ENCODE peak calls at places on chromosomes 7 and 10, in ten cellular contexts. W, Y, X, B, M, V, U, O, A and E are unnamed samples. For H3K27me3 and H3K4me1, the result is how much of the 10 kb centered on the place peaks cover.

GRCh38 chr7:123148813-123149212 is 51.0 kb downstream of the SLC13A1 start:
- DNase-seq in W (no peak), U (no peak), M (no peak), A (no peak), B (no peak), O (no peak), Y (no peak), V (no peak), X (no peak), E (no peak)

GRCh38 chr7:144454256-144455039 is 51.0 kb upstream of the NOBOX start:
- DNase-seq in O (no peak), U (no peak), M (no peak), B (no peak), X (no peak), V (no peak), Y (no peak), W (no peak), A (no peak), E (no peak)

GRCh38 chr7:102472126-102473041 is 6.3 kb downstream of the POLR2J start:
- DNase-seq in V (no peak), Y (no peak), A (no peak), X (peak), W (no peak), M (no peak), O (peak), B (no peak), U (no peak), E (no peak)

GRCh38 chr10:15140640-15141039 is 27.9 kb downstream of the NMT2 start:
- DNase-seq in M (no peak), A (no peak), V (no peak), W (no peak), O (no peak), X (no peak), B (no peak), Y (no peak), U (no peak), E (no peak)

GRCh38 chr10:42940487-42941157 is 136.2 kb upstream of the RET start:
- DNase-seq in Y (no peak), V (no peak), W (no peak), M (no peak), U (no peak), A (no peak), B (no peak), X (no peak), O (no peak), E (no peak)

GRCh38 chr7:27842094-27842493 is 102.1 kb downstream of the TAX1BP1 start:
- DNase-seq in B (no peak), O (no peak), V (no peak), A (no peak), Y (no peak), M (no peak), X (no peak), U (no peak), W (no peak), E (no peak)

GRCh38 chr7:25521236-25521635 is 292.9 kb upstream of the NPVF start:
- DNase-seq in B (no peak), A (no peak), M (no peak), O (no peak), U (no peak), V (no peak), Y (no peak), W (no peak), X (no peak), E (no peak)

GRCh38 chr10:124629410-124629809 is 114.8 kb downstream of the FAM53B start:
- DNase-seq in B (no peak), M (no peak), O (no peak), Y (no peak), W (no peak), A (no peak), V (no peak), U (no peak), X (no peak), E (no peak)

GRCh38 chr10:104330168-104331117 is 7.8 kb downstream of the ITPRIP start:
- DNase-seq in B (peak), V (no peak), Y (peak), X (no peak), A (peak), U (peak), W (no peak), M (no peak), O (peak), E (no peak)

GRCh38 chr7:130941322-130942210 is 207.6 kb upstream of the KLF14 start:
- DNase-seq in X (peak), O (peak), Y (peak), W (peak), V (peak), M (peak), A (peak), B (peak), U (peak), E (peak)

DNA sequence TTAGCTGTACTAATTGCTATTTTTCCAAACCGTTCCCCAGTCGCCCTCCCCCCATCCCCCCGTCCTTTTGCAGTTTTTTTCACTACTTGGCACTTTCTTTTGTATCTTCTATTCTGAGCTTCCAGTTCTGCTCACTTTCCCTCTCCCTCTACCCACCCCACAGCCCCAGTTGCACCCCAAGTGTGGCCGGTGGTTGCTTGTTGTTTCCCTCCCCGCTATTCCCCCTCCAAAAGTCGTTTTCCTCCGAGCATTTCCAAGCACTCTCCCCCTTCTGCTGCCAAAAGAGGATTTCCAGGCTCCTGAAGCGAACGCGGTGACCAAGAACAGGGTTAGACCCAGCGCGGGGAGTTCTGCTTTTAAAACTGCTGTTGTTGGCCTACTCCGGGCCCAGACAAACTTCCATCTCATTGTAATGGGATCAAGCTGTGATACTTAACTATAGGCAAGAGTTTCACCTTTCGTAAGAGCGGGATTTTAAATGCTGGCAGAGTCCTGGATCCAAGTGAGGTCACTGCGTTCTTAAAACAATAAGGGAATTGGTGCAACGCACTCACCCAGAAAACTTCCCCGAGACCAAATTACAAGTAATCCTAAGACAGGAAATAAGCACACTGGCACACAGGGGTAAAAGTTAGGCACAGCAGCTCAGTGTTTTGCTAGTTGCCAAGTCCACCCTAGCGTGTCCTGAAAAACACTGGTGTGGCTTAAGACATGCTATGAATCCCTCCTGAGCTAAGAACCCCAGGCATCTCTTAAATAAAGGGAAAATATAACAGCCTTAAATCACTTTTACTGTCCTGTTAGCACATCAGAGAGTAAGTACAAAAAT is 1.5 kb upstream of the RGS10 start:
- DNase-seq in M (no peak), W (no peak), U (peak), B (no peak), A (no peak), O (no peak), V (no peak), X (no peak), Y (peak), E (no peak)
- H3K4me3 ChIP-seq in M (peak), W (no peak), U (peak), B (peak), A (no peak), O (peak), V (peak), X (no peak), Y (peak), E (no peak)

GRCh38 chr10:117165557-117166419 is 27.7 kb upstream of the VAX1 start:
- DNase-seq in B (no peak), M (no peak), V (no peak), A (peak), X (no peak), O (peak), U (peak), Y (peak), W (peak), E (no peak)
- H3K27me3 ChIP-seq in B (under half), M (half or more), V (under half), A (half or more), X (under half), O (half or more), U (half or more), Y (half or more), W (under half), E (half or more)

GRCh38 chr7:159061674-159062212 is 82.9 kb downstream of the VIPR2 start:
- DNase-seq in B (no peak), U (no peak), Y (no peak), M (no peak), O (no peak), W (no peak), V (no peak), A (peak), X (no peak), E (no peak)

GRCh38 chr7:159061209-159061608 is 83.5 kb downstream of the VIPR2 start:
- DNase-seq in Y (no peak), A (no peak), B (no peak), V (no peak), O (no peak), X (no peak), U (no peak), W (no peak), M (no peak), E (no peak)

GRCh38 chr7:159063046-159063840 is 81.4 kb downstream of the VIPR2 start:
- DNase-seq in M (no peak), X (no peak), V (no peak), W (no peak), O (no peak), A (no peak), Y (no peak), U (no peak), B (no peak), E (no peak)

GRCh38 chr7:159064121-159064815 is 80.4 kb downstream of the VIPR2 start:
- DNase-seq in V (no peak), A (no peak), W (no peak), B (no peak), X (no peak), O (no peak), U (no peak), M (no peak), Y (no peak), E (no peak)

GRCh38 chr7:159062596-159062995 is 82.1 kb downstream of the VIPR2 start:
- DNase-seq in A (no peak), Y (no peak), B (no peak), W (no peak), O (no peak), M (no peak), X (no peak), V (no peak), U (no peak), E (no peak)
- H3K4me1 ChIP-seq in A (under half), Y (under half), B (under half), W (under half), O (under half), M (under half), X (under half), V (under half), U (under half), E (under half)

GRCh38 chr7:105269397-105269796 is 119.3 kb downstream of the SRPK2 start:
- DNase-seq in W (no peak), V (no peak), B (no peak), A (no peak), M (no peak), O (no peak), X (no peak), Y (no peak), U (no peak), E (no peak)

GRCh38 chr7:105270117-105270516 is 118.6 kb downstream of the SRPK2 start:
- DNase-seq in B (no peak), X (no peak), Y (no peak), V (no peak), O (no peak), W (no peak), M (no peak), A (no peak), U (no peak), E (no peak)

GRCh38 chr7:105267244-105267643 is 121.5 kb downstream of the SRPK2 start:
- DNase-seq in W (no peak), M (no peak), O (no peak), U (peak), B (no peak), Y (no peak), V (no peak), A (no peak), X (no peak), E (no peak)

GRCh38 chr7:105268511-105269392 is 120.0 kb downstream of the SRPK2 start:
- DNase-seq in W (peak), O (no peak), Y (peak), B (no peak), A (peak), X (no peak), M (no peak), V (no peak), U (peak), E (peak)

GRCh38 chr7:105268056-105268455 is 120.7 kb downstream of the SRPK2 start:
- DNase-seq in A (peak), B (no peak), U (peak), Y (peak), V (no peak), M (no peak), X (no peak), W (no peak), O (no peak), E (no peak)
- H3K4me3 ChIP-seq in A (peak), B (peak), U (peak), Y (peak), V (peak), M (peak), X (no peak), W (peak), O (peak), E (peak)

GRCh38 chr7:101174322-101174854 is 5.7 kb downstream of the NAT16 start:
- DNase-seq in U (no peak), B (no peak), W (no peak), A (no peak), O (no peak), V (no peak), Y (no peak), X (no peak), M (no peak), E (no peak)

GRCh38 chr7:101171442-101171837 is 6.1 kb upstream of the VGF start:
- DNase-seq in M (no peak), U (no peak), V (no peak), W (no peak), X (no peak), B (no peak), O (no peak), A (no peak), Y (no peak), E (no peak)

GRCh38 chr7:101172005-101172853 is 6.9 kb upstream of the VGF start:
- DNase-seq in M (no peak), V (no peak), Y (no peak), W (no peak), B (no peak), X (no peak), O (no peak), U (no peak), A (no peak), E (peak)

GRCh38 chr7:101173752-101174244 is 6.3 kb downstream of the NAT16 start:
- DNase-seq in V (peak), M (no peak), B (no peak), O (no peak), X (no peak), U (no peak), Y (no peak), A (no peak), W (no peak), E (peak)

GRCh38 chr7:101172854-101173751 is 7.0 kb downstream of the NAT16 start:
- DNase-seq in U (peak), B (peak), Y (no peak), O (peak), W (no peak), M (peak), A (peak), X (peak), V (no peak), E (no peak)
- H3K27me3 ChIP-seq in U (half or more), B (under half), Y (half or more), O (half or more), W (half or more), M (half or more), A (half or more), X (under half), V (half or more), E (half or more)

GRCh38 chr10:110860576-110861241 is 11.0 kb upstream of the PDCD4 start:
- DNase-seq in Y (no peak), M (no peak), A (peak), X (peak), U (no peak), O (no peak), B (no peak), W (peak), V (peak), E (peak)
- H3K4me1 ChIP-seq in Y (under half), M (under half), A (half or more), X (under half), U (under half), O (under half), B (under half), W (under half), V (half or more), E (half or more)

GRCh38 chr10:101310528-101311439 is 43.2 kb upstream of the BTRC start:
- DNase-seq in X (peak), Y (no peak), B (no peak), A (peak), W (peak), U (no peak), V (no peak), O (no peak), M (peak), E (no peak)
- H3K4me3 ChIP-seq in X (no peak), Y (no peak), B (peak), A (no peak), W (peak), U (peak), V (no peak), O (peak), M (peak), E (no peak)

GRCh38 chr7:31053986-31054385 is 1.9 kb downstream of the ADCYAP1R1 start:
- DNase-seq in M (no peak), W (no peak), O (no peak), B (no peak), A (no peak), X (no peak), Y (no peak), V (no peak), U (no peak), E (no peak)

GRCh38 chr7:31051598-31052503 is at the start of gene ADCYAP1R1:
- DNase-seq in B (peak), A (peak), Y (no peak), X (no peak), M (peak), U (no peak), V (no peak), W (no peak), O (peak), E (no peak)

GRCh38 chr7:31054608-31055273 is 2.6 kb downstream of the ADCYAP1R1 start:
- DNase-seq in O (no peak), U (no peak), A (no peak), X (no peak), W (no peak), M (no peak), B (no peak), Y (no peak), V (no peak), E (no peak)

GRCh38 chr7:31052841-31053601 is 913 bp downstream of the ADCYAP1R1 start:
- DNase-seq in U (no peak), B (no peak), A (no peak), O (no peak), M (no peak), X (no peak), V (no peak), W (no peak), Y (no peak), E (no peak)

GRCh38 chr7:31052504-31052840 is 364 bp downstream of the ADCYAP1R1 start:
- DNase-seq in U (no peak), B (no peak), M (no peak), W (no peak), Y (no peak), O (no peak), X (no peak), V (no peak), A (no peak), E (no peak)
- H3K27me3 ChIP-seq in U (under half), B (under half), M (half or more), W (under half), Y (under half), O (under half), X (under half), V (under half), A (half or more), E (under half)

DNA sequence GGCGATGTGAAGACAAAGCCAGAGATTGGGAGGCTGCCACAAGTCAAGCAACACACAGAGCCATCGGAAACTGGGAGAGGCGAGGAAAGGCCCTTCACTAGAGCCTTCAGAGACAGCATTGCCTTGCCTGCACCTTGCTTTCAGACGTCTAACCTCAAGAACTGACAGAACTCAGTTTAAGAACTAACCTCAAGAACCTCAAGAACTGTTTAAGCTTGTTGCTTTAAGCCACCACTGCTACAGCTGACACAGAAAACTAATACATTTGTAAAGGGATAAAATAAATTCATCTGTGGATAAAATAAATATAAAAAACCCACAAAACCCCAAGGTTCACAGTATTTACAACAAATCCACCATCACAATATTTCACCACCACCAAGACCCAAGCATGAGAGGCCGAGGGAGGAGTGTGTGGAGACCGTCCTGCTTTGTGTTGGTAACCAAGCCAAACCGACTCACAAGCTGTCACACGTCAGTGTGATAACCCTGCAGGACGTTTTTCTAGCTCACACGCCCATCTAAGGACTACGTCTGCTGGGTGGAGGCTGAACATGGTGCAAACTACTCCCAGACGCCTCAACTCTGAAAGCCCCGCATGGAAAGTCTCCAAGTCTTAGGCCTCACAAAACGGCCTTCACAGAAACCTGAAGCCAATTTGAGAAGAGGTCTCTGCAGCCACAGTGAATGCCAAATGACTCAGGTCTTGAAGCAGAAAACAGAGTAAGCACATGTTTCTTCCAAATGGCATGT is 116.8 kb downstream of the ABLIM1 start:
- DNase-seq in U (peak), V (peak), Y (peak), B (peak), X (peak), M (peak), W (no peak), O (peak), A (peak), E (peak)
- H3K4me1 ChIP-seq in U (under half), V (half or more), Y (under half), B (under half), X (under half), M (half or more), W (under half), O (under half), A (under half), E (half or more)